ENCODE peak calls at places on chromosomes 1 and 21, in six cellular contexts. L is GM23338, U is body of pancreas, P is left ventricle myocardium inferior, G is ovary, N is left lung. T is an unnamed sample.

GRCh38 chr1:207959141-207959825 is 48.4 kb upstream of the CD34 start:
- DNase-seq in L (peak; percentile 77), U (peak; percentile 72), P (peak; percentile 90), G (peak; percentile 92), N (peak; percentile 88), T (peak; percentile 80)

GRCh38 chr1:193192586-193192985 is 6.2 kb upstream of the B3GALT2 start:
- DNase-seq in L (peak; percentile 20), U (no peak), P (no peak), G (no peak), N (peak; percentile 5), T (no peak)

GRCh38 chr1:53057134-53057533 is 4.9 kb upstream of the PODN start:
- DNase-seq in L (no peak), U (no peak), P (no peak), G (no peak), N (no peak), T (no peak)

GRCh38 chr21:34807881-34808568 is 139.2 kb downstream of the CLIC6 start:
- DNase-seq in L (no peak), U (no peak), P (no peak), G (no peak), N (peak; percentile 87), T (no peak)

GRCh38 chr1:204763773-204764427 is 78.4 kb upstream of the LRRN2 start:
- DNase-seq in L (peak; percentile 94), U (peak; percentile 91), P (peak; percentile 59), G (peak; percentile 74), N (peak; percentile 89), T (peak; percentile 81)

GRCh38 chr1:40143891-40144575 is 17.2 kb upstream of the RLF start:
- DNase-seq in L (peak; percentile 97), U (peak; percentile 66), P (no peak), G (peak; percentile 44), N (no peak), T (peak; percentile 77)

GRCh38 chr1:160046494-160047115 is 14.8 kb upstream of the PIGM start:
- DNase-seq in L (peak; percentile 84), U (peak; percentile 83), P (peak; percentile 40), G (peak; percentile 33), N (no peak), T (peak; percentile 43)

GRCh38 chr21:35697321-35697808 is 363.0 kb downstream of the SETD4 start:
- DNase-seq in L (no peak), U (peak; percentile 94), P (peak; percentile 66), G (peak; percentile 89), N (peak; percentile 65), T (peak; percentile 90)

GRCh38 chr1:243784506-243784905 is 65.5 kb downstream of the AKT3 start:
- DNase-seq in L (no peak), U (no peak), P (no peak), G (peak; percentile 19), N (no peak), T (no peak)

GRCh38 chr1:9426291-9426711 is 113.0 kb upstream of the SLC25A33 start:
- DNase-seq in L (no peak), U (no peak), P (no peak), G (no peak), N (no peak), T (no peak)

GRCh38 chr1:221289103-221289502 is 409.9 kb downstream of the HLX start:
- DNase-seq in L (no peak), U (no peak), P (no peak), G (no peak), N (no peak), T (no peak)

GRCh38 chr1:197917553-197917812 is 311 bp downstream of the LHX9 start:
- DNase-seq in L (no peak), U (no peak), P (no peak), G (no peak), N (no peak), T (no peak)

GRCh38 chr1:91731815-91732214 is 154.1 kb downstream of the TGFBR3 start:
- DNase-seq in L (no peak), U (no peak), P (no peak), G (no peak), N (no peak), T (no peak)

GRCh38 chr1:91730781-91731732 is 154.9 kb downstream of the TGFBR3 start:
- DNase-seq in L (peak; percentile 5), U (peak; percentile 58), P (peak; percentile 58), G (no peak), N (no peak), T (no peak)

GRCh38 chr1:91732291-91732953 is 153.5 kb downstream of the TGFBR3 start:
- DNase-seq in L (peak; percentile 14), U (no peak), P (no peak), G (no peak), N (no peak), T (no peak)

GRCh38 chr1:91735266-91735845 is 150.6 kb downstream of the TGFBR3 start:
- DNase-seq in L (no peak), U (no peak), P (no peak), G (no peak), N (no peak), T (no peak)

DNA sequence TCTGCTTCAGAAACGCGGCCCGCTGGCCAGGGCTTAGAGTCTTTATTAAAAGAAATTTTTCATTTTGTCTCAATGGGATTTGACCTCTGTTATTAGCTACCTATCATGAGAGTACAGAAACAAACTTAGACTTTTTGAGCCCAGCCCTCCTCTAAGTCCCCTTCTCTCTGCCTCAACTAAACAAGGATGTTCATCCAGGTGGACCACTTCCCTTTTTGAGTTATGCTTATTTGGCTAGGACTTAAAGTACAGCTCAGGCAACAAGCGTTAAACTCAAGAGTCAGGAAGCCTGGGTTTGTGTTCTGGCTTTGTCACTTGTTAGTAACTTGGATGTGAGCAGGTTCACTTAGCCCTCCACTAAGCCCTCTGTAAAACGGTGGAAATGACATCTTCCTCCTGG is 153.0 kb downstream of the TGFBR3 start:
- DNase-seq in L (no peak), U (no peak), P (no peak), G (no peak), N (no peak), T (no peak)
- H3K27ac ChIP-seq in L (no peak overlapping the region), U (no peak overlapping the region), P (peak overlapping the region; percentile 3), G (no peak overlapping the region), N (no peak overlapping the region), T (no peak overlapping the region)

GRCh38 chr1:1128454-1129139 is 12.7 kb upstream of the C1orf159 start:
- DNase-seq in L (no peak), U (peak; percentile 64), P (no peak), G (no peak), N (no peak), T (no peak)
- H3K4me3 ChIP-seq in L (no peak overlapping the region), U (no peak overlapping the region), P (no peak overlapping the region), G (no peak overlapping the region), N (no peak overlapping the region), T (no peak overlapping the region)

GRCh38 chr1:149888999-149889289 is 10.4 kb upstream of the BOLA1 start:
- DNase-seq in L (no peak), U (peak; percentile 51), P (no peak), G (peak; percentile 79), N (no peak), T (peak; percentile 52)

GRCh38 chr1:149888160-149888998 is 11.0 kb upstream of the BOLA1 start:
- DNase-seq in L (peak; percentile 97), U (peak; percentile 84), P (peak; percentile 76), G (peak; percentile 85), N (peak; percentile 86), T (peak; percentile 85)

GRCh38 chr1:149885364-149886111 is 13.8 kb upstream of the BOLA1 start:
- DNase-seq in L (peak; percentile 82), U (peak; percentile 95), P (peak; percentile 87), G (peak; percentile 85), N (peak; percentile 90), T (peak; percentile 89)

GRCh38 chr1:149886396-149887195 is 12.8 kb upstream of the BOLA1 start:
- DNase-seq in L (peak; percentile 99), U (peak; percentile 92), P (peak; percentile 75), G (peak; percentile 85), N (peak; percentile 91), T (peak; percentile 97)

GRCh38 chr1:149887456-149888159 is 11.8 kb upstream of the BOLA1 start:
- DNase-seq in L (peak; percentile 98), U (peak; percentile 88), P (peak; percentile 53), G (peak; percentile 78), N (peak; percentile 90), T (peak; percentile 96)
- TF ChIP-seq CTCF in L (no peak), U (peak; percentile 30), P (no peak), G (peak; percentile 34), N (peak; percentile 8), T (no peak)

GRCh38 chr21:45455321-45456013 is 50.5 kb downstream of the COL18A1 start:
- DNase-seq in L (no peak), U (peak; percentile 50), P (peak; percentile 55), G (peak; percentile 58), N (peak; percentile 81), T (no peak)
- H3K27ac ChIP-seq in L (no peak overlapping the region), U (peak overlapping the region; percentile 67), P (peak overlapping the region; percentile 50), G (no peak overlapping the region), N (no peak overlapping the region), T (no peak overlapping the region)

DNA sequence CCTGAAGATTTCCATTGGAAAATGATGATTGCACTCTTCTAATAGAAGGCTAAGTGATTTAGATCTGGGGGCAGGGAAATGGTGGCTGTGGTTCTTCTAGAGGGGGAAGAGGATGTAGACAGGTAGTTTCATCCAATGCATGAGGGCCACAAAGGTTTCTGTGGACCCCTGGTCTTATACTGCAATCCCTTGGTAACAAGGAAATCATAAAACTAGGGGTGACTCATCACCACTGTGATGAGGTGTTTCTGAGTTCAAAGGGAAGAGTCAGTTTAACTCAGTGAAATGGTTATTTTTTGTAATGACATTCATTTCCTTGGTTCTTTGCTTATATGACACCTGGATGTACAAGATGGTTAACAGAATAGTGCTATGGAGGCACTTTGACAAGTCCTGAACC is 20.3 kb downstream of the B3GALT5 start:
- DNase-seq in L (no peak), U (no peak), P (no peak), G (no peak), N (no peak), T (no peak)
- H3K4me3 ChIP-seq in L (no peak overlapping the region), U (no peak overlapping the region), P (no peak overlapping the region), G (no peak overlapping the region), N (no peak overlapping the region), T (no peak overlapping the region)